ENCODE peak calls at places on chromosomes 12 and 14, in ten cellular contexts. H, Y, Z, D, T, S, I, X, V and O are unnamed samples.

GRCh38 chr12:47993491-47993890 is 10.8 kb downstream of the COL2A1 start:
- DNase-seq in T (no peak), I (no peak), D (no peak), V (no peak), H (no peak), X (no peak), Z (no peak), Y (no peak), S (no peak), O (no peak)

GRCh38 chr14:101774006-101774755 is 12.7 kb downstream of the PPP2R5C start:
- DNase-seq in T (no peak), V (no peak), H (no peak), X (peak), Y (no peak), D (no peak), Z (no peak), I (no peak), S (no peak), O (no peak)

GRCh38 chr12:102652645-102653313 is 172.4 kb upstream of the IGF1 start:
- DNase-seq in T (no peak), Y (no peak), S (no peak), D (no peak), X (no peak), H (no peak), V (no peak), I (no peak), Z (no peak), O (no peak)

GRCh38 chr12:1832801-1833595 is 12.6 kb downstream of the LRTM2 start:
- DNase-seq in Y (no peak), V (no peak), Z (no peak), T (no peak), H (no peak), X (peak), D (no peak), S (no peak), I (no peak), O (peak)

GRCh38 chr12:3132636-3133409 is 55.6 kb downstream of the TSPAN9 start:
- DNase-seq in S (peak), H (no peak), Y (no peak), T (no peak), V (peak), I (no peak), Z (no peak), X (no peak), D (peak), O (no peak)

GRCh38 chr12:41548926-41549325 is 360.8 kb downstream of the PDZRN4 start:
- DNase-seq in T (no peak), S (no peak), V (no peak), H (no peak), Z (no peak), I (no peak), D (no peak), Y (no peak), X (no peak), O (no peak)

GRCh38 chr12:101607894-101608293 is 13.1 kb downstream of the MYBPC1 start:
- DNase-seq in H (no peak), I (no peak), D (no peak), Z (no peak), Y (no peak), V (no peak), X (no peak), T (no peak), S (no peak), O (no peak)

GRCh38 chr12:89836026-89836425 is 127.4 kb upstream of the ATP2B1 start:
- DNase-seq in T (no peak), I (no peak), X (no peak), S (peak), H (no peak), V (no peak), Z (no peak), Y (no peak), D (no peak), O (no peak)

GRCh38 chr12:15227004-15227679 is 5.9 kb upstream of the RERG start:
- DNase-seq in H (peak), T (peak), V (peak), S (peak), X (peak), D (peak), I (peak), Z (peak), Y (no peak), O (peak)

GRCh38 chr14:74569387-74569786 is 42.6 kb downstream of the LTBP2 start:
- DNase-seq in D (no peak), H (no peak), Y (no peak), X (no peak), T (no peak), I (no peak), V (no peak), Z (no peak), S (no peak), O (no peak)

GRCh38 chr12:52053570-52054209 is 2.4 kb downstream of the NR4A1 start:
- DNase-seq in V (no peak), X (no peak), D (no peak), H (no peak), Y (no peak), T (no peak), S (no peak), Z (no peak), I (no peak), O (no peak)

GRCh38 chr12:120264086-120264485 is 1.4 kb downstream of the PXN start:
- DNase-seq in Z (no peak), S (no peak), V (no peak), H (no peak), T (no peak), X (no peak), D (no peak), Y (no peak), I (no peak), O (no peak)

GRCh38 chr14:104364830-104365229 is 214.7 kb upstream of the C14orf180 start:
- DNase-seq in Y (no peak), I (no peak), D (no peak), T (peak), H (no peak), S (no peak), X (no peak), V (no peak), Z (no peak), O (peak)

GRCh38 chr12:104446646-104447415 is 9.9 kb upstream of the CHST11 start:
- DNase-seq in Z (no peak), T (no peak), S (no peak), I (no peak), X (no peak), D (no peak), H (no peak), V (no peak), Y (no peak), O (no peak)

GRCh38 chr14:86305058-86305457 is 775.1 kb downstream of the FLRT2 start:
- DNase-seq in X (no peak), Y (no peak), H (no peak), D (no peak), V (no peak), T (no peak), Z (no peak), I (no peak), S (no peak), O (no peak)

GRCh38 chr12:6272300-6273208 is 37.9 kb upstream of the PLEKHG6 start:
- DNase-seq in Z (no peak), T (no peak), H (peak), D (no peak), I (no peak), V (no peak), S (no peak), Y (no peak), X (no peak), O (peak)

GRCh38 chr12:125330645-125331341 is 265.6 kb downstream of the AACS start:
- DNase-seq in S (peak), H (peak), V (peak), Z (peak), Y (peak), X (peak), I (peak), D (peak), T (no peak), O (peak)

GRCh38 chr14:99612737-99613330 is 8.8 kb upstream of the CCDC85C start:
- DNase-seq in T (no peak), X (peak), V (peak), S (peak), H (no peak), I (no peak), D (peak), Y (no peak), Z (no peak), O (no peak)

GRCh38 chr14:35779368-35779767 is 29.7 kb downstream of the RALGAPA1 start:
- DNase-seq in Y (no peak), I (no peak), D (no peak), X (no peak), S (no peak), Z (no peak), V (no peak), T (no peak), H (no peak), O (no peak)

GRCh38 chr12:131592972-131593371 is 117.9 kb upstream of the SFSWAP start:
- DNase-seq in I (no peak), S (no peak), X (no peak), D (no peak), V (no peak), Z (no peak), Y (no peak), T (no peak), H (peak), O (no peak)

GRCh38 chr14:104865069-104865630 is at the start of gene CEP170B:
- DNase-seq in Z (peak), Y (peak), X (no peak), I (peak), S (peak), D (peak), V (no peak), T (no peak), H (peak), O (peak)

GRCh38 chr14:96735509-96735908 is 61.7 kb upstream of the VRK1 start:
- DNase-seq in T (no peak), D (no peak), X (peak), Z (no peak), V (no peak), S (no peak), H (peak), Y (no peak), I (no peak), O (no peak)

GRCh38 chr12:28104893-28105864 is 85.1 kb upstream of the CCDC91 start:
- DNase-seq in I (no peak), V (no peak), Z (no peak), S (no peak), D (no peak), T (no peak), H (no peak), Y (no peak), X (peak), O (no peak)

GRCh38 chr12:22275847-22276246 is 58.7 kb downstream of the ST8SIA1 start:
- DNase-seq in Z (no peak), D (peak), H (peak), Y (no peak), T (no peak), V (peak), I (no peak), S (peak), X (no peak), O (peak)

GRCh38 chr12:19140381-19141236 is 11.1 kb downstream of the PLEKHA5 start:
- DNase-seq in I (no peak), T (no peak), X (no peak), Z (no peak), Y (no peak), D (no peak), V (peak), S (no peak), H (no peak), O (no peak)

GRCh38 chr14:105146181-105146975 is 22.2 kb downstream of the JAG2 start:
- DNase-seq in D (no peak), Z (no peak), T (no peak), I (peak), S (no peak), Y (no peak), X (no peak), V (no peak), H (no peak), O (no peak)

GRCh38 chr14:22735096-22735495 is 31.4 kb upstream of the OXA1L start:
- DNase-seq in I (no peak), D (no peak), H (no peak), X (no peak), Y (no peak), S (no peak), Z (no peak), V (no peak), T (no peak), O (no peak)

GRCh38 chr12:546920-547845 is 87.4 kb downstream of the B4GALNT3 start:
- DNase-seq in T (peak), H (peak), I (peak), S (peak), X (peak), Z (peak), Y (peak), V (peak), D (peak), O (peak)

GRCh38 chr12:68951652-68952051 is 18.7 kb upstream of the CPM start:
- DNase-seq in X (no peak), S (no peak), V (peak), D (no peak), H (no peak), T (peak), Z (peak), Y (no peak), I (no peak), O (no peak)

GRCh38 chr12:79871621-79872020 is 63.3 kb downstream of the PPP1R12A start:
- DNase-seq in D (no peak), Y (no peak), X (no peak), Z (no peak), T (peak), V (no peak), I (no peak), S (no peak), H (no peak), O (no peak)

GRCh38 chr12:121038861-121039654 is at the start of gene OASL:
- DNase-seq in D (peak), Z (no peak), T (peak), H (peak), Y (peak), V (peak), S (peak), X (no peak), I (no peak), O (peak)

GRCh38 chr14:58740584-58740983 is 102.8 kb downstream of the DACT1 start:
- DNase-seq in Z (no peak), T (no peak), D (no peak), X (no peak), Y (no peak), S (no peak), V (no peak), I (no peak), H (no peak), O (no peak)

GRCh38 chr14:80213602-80214001 is 2.3 kb upstream of the DIO2 start:
- DNase-seq in I (no peak), Z (peak), Y (no peak), S (peak), V (peak), H (peak), X (peak), T (peak), D (peak), O (no peak)